ENCODE peak calls at places on chromosomes 3 and 15, in four cellular contexts. B is mesenteric fat pad, Q is choroid plexus epithelial cell, Y is Daoy. P is an unnamed sample.

GRCh38 chr3:197501879-197502620 is 53.7 kb downstream of the BDH1 start:
- DNase-seq in B (no peak), Q (peak), Y (peak), P (peak)

GRCh38 chr15:67373266-67373665 is 118.7 kb downstream of the IQCH start:
- DNase-seq in Y (no peak), B (no peak), Q (no peak), P (no peak)

GRCh38 chr3:47065681-47066080 is 86.2 kb downstream of the NBEAL2 start:
- DNase-seq in Q (no peak), B (no peak), Y (no peak), P (no peak)

GRCh38 chr3:8836096-8836495 is 66.7 kb upstream of the OXTR start:
- DNase-seq in Q (no peak), B (no peak), Y (no peak), P (no peak)

GRCh38 chr3:13482106-13482690 is 2.1 kb downstream of the HDAC11 start:
- DNase-seq in Q (no peak), Y (no peak), B (no peak), P (no peak)

GRCh38 chr3:66400381-66401156 is 100.3 kb downstream of the LRIG1 start:
- DNase-seq in B (peak), Y (no peak), Q (peak), P (no peak)

GRCh38 chr3:38036906-38037305 is 2.1 kb upstream of the DLEC1 start:
- DNase-seq in B (peak), Y (no peak), Q (no peak), P (no peak)

GRCh38 chr3:45688194-45688881 is 858 bp upstream of the SACM1L start:
- DNase-seq in Q (peak), Y (peak), B (no peak), P (no peak)

GRCh38 chr3:16466822-16467221 is 46.7 kb downstream of the RFTN1 start:
- DNase-seq in Q (no peak), Y (no peak), B (no peak), P (no peak)

GRCh38 chr3:37992271-37993066 is 1.9 kb downstream of the VILL start:
- DNase-seq in B (no peak), Q (no peak), Y (no peak), P (peak)

GRCh38 chr3:194273396-194274310 is 77.5 kb downstream of the CPN2 start:
- DNase-seq in B (peak), Q (no peak), Y (no peak), P (no peak)

GRCh38 chr3:13495351-13495813 is 15.3 kb downstream of the HDAC11 start:
- DNase-seq in Y (no peak), Q (no peak), B (no peak), P (no peak)

GRCh38 chr3:69079269-69080159 is 651 bp downstream of the UBA3 start:
- DNase-seq in B (no peak), Y (peak), Q (no peak), P (peak)

GRCh38 chr3:9270704-9271103 is 21.3 kb upstream of the SRGAP3 start:
- DNase-seq in B (no peak), Q (no peak), Y (no peak), P (no peak)

GRCh38 chr3:54020436-54020835 is 101.9 kb upstream of the CACNA2D3 start:
- DNase-seq in Q (no peak), B (no peak), Y (no peak), P (no peak)

GRCh38 chr3:95272791-95273190 is 1209.9 kb downstream of the NSUN3 start:
- DNase-seq in B (no peak), Q (no peak), Y (no peak), P (no peak)

GRCh38 chr15:78302579-78302978 is 3.2 kb upstream of the SKIC8 start:
- DNase-seq in B (no peak), Q (peak), Y (peak), P (peak)

GRCh38 chr15:88142141-88142540 is 114.4 kb downstream of the NTRK3 start:
- DNase-seq in Y (no peak), B (no peak), Q (no peak), P (no peak)

GRCh38 chr3:128432301-128432897 is 34.3 kb downstream of the DNAJB8 start:
- DNase-seq in B (no peak), Y (no peak), Q (no peak), P (no peak)

GRCh38 chr3:147359177-147360062 is 46.9 kb downstream of the ZIC4 start:
- DNase-seq in B (peak), Y (no peak), Q (no peak), P (no peak)

GRCh38 chr15:58340176-58340575 is 91.6 kb upstream of the LIPC start:
- DNase-seq in B (no peak), Y (no peak), Q (peak), P (peak)

GRCh38 chr3:157311633-157312365 is 124.9 kb upstream of the PTX3 start:
- DNase-seq in Q (peak), B (no peak), Y (no peak), P (peak)

GRCh38 chr3:125052671-125053303 is 3.0 kb downstream of the HEG1 start:
- DNase-seq in B (peak), Q (peak), Y (peak), P (peak)

GRCh38 chr3:12903000-12903800 is 61.8 kb upstream of the RPL32 start:
- DNase-seq in B (no peak), Q (no peak), Y (no peak), P (no peak)

GRCh38 chr3:111012388-111013248 is 59.0 kb upstream of the NECTIN3 start:
- DNase-seq in Y (no peak), Q (peak), B (no peak), P (peak)

GRCh38 chr3:100067589-100067988 is 46.7 kb downstream of the FILIP1L start:
- DNase-seq in Q (no peak), B (no peak), Y (no peak), P (no peak)

GRCh38 chr15:63169796-63170195 is 12.5 kb upstream of the RPS27L start:
- DNase-seq in Y (no peak), B (no peak), Q (no peak), P (no peak)

GRCh38 chr3:141894524-141895176 is 18.2 kb downstream of the ATP1B3 start:
- DNase-seq in Q (peak), Y (peak), B (no peak), P (peak)

GRCh38 chr3:152728346-152728980 is 106.5 kb upstream of the P2RY1 start:
- DNase-seq in B (no peak), Q (no peak), Y (no peak), P (no peak)

GRCh38 chr3:48301814-48302194 is 31.7 kb downstream of the SPINK8 start:
- DNase-seq in Y (peak), Q (peak), B (no peak), P (peak)

GRCh38 chr3:142445816-142446254 is 2.0 kb downstream of the XRN1 start:
- DNase-seq in B (no peak), Y (peak), Q (peak), P (peak)

GRCh38 chr3:29137601-29138000 is 143.3 kb upstream of the RBMS3 start:
- DNase-seq in B (no peak), Y (no peak), Q (no peak), P (peak)

GRCh38 chr15:38053786-38054185 is 119.3 kb downstream of the TMCO5A start:
- DNase-seq in Y (no peak), B (no peak), Q (no peak), P (no peak)

GRCh38 chr3:195172285-195172684 is 98.7 kb downstream of the XXYLT1 start:
- DNase-seq in Q (peak), B (no peak), Y (no peak), P (no peak)